ENCODE peak calls at places on chromosomes 6 and 20, in nine cellular contexts. D, R, E, Y, G, Z, H, L and C are unnamed samples.

GRCh38 chr6:47780510-47781356 is 1.1 kb upstream of the OPN5 start:
- DNase-seq in L (peak; percentile 10), D (peak; percentile 67), G (peak; percentile 79), R (peak; percentile 81), Y (no peak), E (peak; percentile 23), H (no peak), Z (peak; percentile 84), C (peak; percentile 58)

GRCh38 chr6:13453771-13454251 is 33.6 kb downstream of the GFOD1 start:
- DNase-seq in G (peak; percentile 85), D (peak; percentile 50), R (peak; percentile 27), E (no peak), H (peak; percentile 28), Z (peak; percentile 54), L (no peak), Y (no peak), C (peak; percentile 80)

GRCh38 chr6:169640347-169640972 is 61.4 kb downstream of the WDR27 start:
- DNase-seq in G (no peak), L (no peak), Z (peak; percentile 75), E (no peak), Y (no peak), D (no peak), H (no peak), R (peak; percentile 52), C (no peak)

GRCh38 chr20:48422242-48422960 is 405.4 kb downstream of the PREX1 start:
- DNase-seq in Y (no peak), G (no peak), H (no peak), R (no peak), Z (no peak), L (no peak), D (no peak), E (no peak), C (no peak)

GRCh38 chr20:51593584-51593983 is 51.1 kb upstream of the NFATC2 start:
- DNase-seq in L (no peak), Y (no peak), R (no peak), E (no peak), G (no peak), D (no peak), H (no peak), Z (no peak), C (no peak)

GRCh38 chr20:59605691-59606364 is 1.5 kb downstream of the PHACTR3 start:
- DNase-seq in Z (no peak), Y (no peak), E (no peak), D (peak; percentile 47), R (no peak), H (no peak), G (no peak), L (no peak), C (no peak)

GRCh38 chr20:63739129-63740069 is at the start of gene SLC2A4RG:
- DNase-seq in R (peak; percentile 72), D (peak; percentile 71), Y (peak; percentile 30), E (peak; percentile 79), L (peak; percentile 49), Z (peak; percentile 92), G (peak; percentile 87), H (peak; percentile 49), C (peak; percentile 28)

GRCh38 chr6:133983099-133983939 is 30.3 kb downstream of the TBPL1 start:
- DNase-seq in D (no peak), H (peak; percentile 6), Y (no peak), G (peak; percentile 50), Z (peak; percentile 68), R (peak; percentile 80), E (no peak), L (peak; percentile 7), C (peak; percentile 86)

GRCh38 chr6:80523531-80523970 is 417.1 kb downstream of the BCKDHB start:
- DNase-seq in H (no peak), L (no peak), E (peak; percentile 7), Y (no peak), D (no peak), Z (peak; percentile 48), R (no peak), G (peak; percentile 26), C (no peak)

GRCh38 chr6:125952764-125953501 is 3.6 kb upstream of the HINT3 start:
- DNase-seq in D (no peak), L (no peak), R (no peak), Y (no peak), Z (peak; percentile 77), H (no peak), E (no peak), G (peak; percentile 66), C (no peak)

GRCh38 chr6:170113141-170113540 is 177.7 kb downstream of the DLL1 start:
- DNase-seq in G (no peak), R (no peak), D (no peak), L (no peak), E (no peak), Z (no peak), H (no peak), Y (no peak), C (no peak)

GRCh38 chr6:163243083-163243482 is 171.4 kb upstream of the QKI start:
- DNase-seq in L (no peak), H (no peak), G (no peak), R (no peak), D (no peak), Z (no peak), Y (peak; percentile 86), E (peak; percentile 38), C (no peak)

GRCh38 chr20:45833883-45834796 is 541 bp downstream of the SNX21 start:
- DNase-seq in E (peak; percentile 80), L (no peak), Z (peak; percentile 82), D (no peak), Y (peak; percentile 27), G (peak; percentile 71), H (peak; percentile 30), R (peak; percentile 73), C (peak; percentile 57)

GRCh38 chr6:17473554-17473953 is 80.2 kb downstream of the CAP2 start:
- DNase-seq in E (peak; percentile 32), Z (no peak), Y (no peak), R (no peak), L (no peak), H (no peak), D (no peak), G (no peak), C (peak; percentile 9)

GRCh38 chr20:52001999-52002666 is 189.4 kb downstream of the ZFP64 start:
- DNase-seq in E (no peak), L (no peak), D (peak; percentile 3), Z (no peak), R (no peak), G (peak; percentile 47), Y (no peak), H (no peak), C (peak; percentile 42)

GRCh38 chr6:20096506-20096905 is 115.8 kb downstream of the MBOAT1 start:
- DNase-seq in R (no peak), H (no peak), D (no peak), Y (peak; percentile 67), E (no peak), L (no peak), Z (no peak), G (no peak), C (no peak)

GRCh38 chr6:158161566-158162254 is 6.4 kb downstream of the SERAC1 start:
- DNase-seq in Y (no peak), G (no peak), L (no peak), H (no peak), Z (peak; percentile 24), R (no peak), D (no peak), E (no peak), C (no peak)

GRCh38 chr6:10809098-10809497 is 29.2 kb downstream of the MAK start:
- DNase-seq in E (no peak), Z (no peak), Y (no peak), H (no peak), R (no peak), L (no peak), D (no peak), G (no peak), C (no peak)

GRCh38 chr6:111661541-111662041 is 55.9 kb upstream of the TRAF3IP2 start:
- DNase-seq in E (no peak), D (no peak), H (no peak), L (no peak), Z (peak; percentile 55), G (no peak), Y (no peak), R (peak; percentile 11), C (no peak)

GRCh38 chr20:7770578-7770977 is 169.7 kb downstream of the HAO1 start:
- DNase-seq in Y (no peak), G (no peak), H (no peak), Z (peak; percentile 8), D (peak; percentile 79), E (peak; percentile 29), L (no peak), R (no peak), C (no peak)

GRCh38 chr20:49792611-49793010 is 20.0 kb upstream of the SLC9A8 start:
- DNase-seq in R (no peak), E (no peak), H (no peak), D (no peak), Z (no peak), Y (no peak), G (no peak), L (no peak), C (no peak)

GRCh38 chr20:52047811-52048302 is 143.7 kb downstream of the ZFP64 start:
- DNase-seq in L (no peak), R (peak; percentile 53), Z (no peak), D (no peak), H (peak; percentile 18), E (peak; percentile 6), Y (no peak), G (no peak), C (peak; percentile 35)

GRCh38 chr6:45420083-45420908 is 42.6 kb upstream of the SUPT3H start:
- DNase-seq in E (no peak), H (peak; percentile 75), Z (peak; percentile 77), L (peak; percentile 48), Y (no peak), R (peak; percentile 72), G (peak; percentile 65), D (no peak), C (no peak)

GRCh38 chr20:22248052-22248667 is 336.2 kb downstream of the FOXA2 start:
- DNase-seq in R (no peak), Z (no peak), Y (no peak), L (no peak), E (no peak), G (no peak), D (no peak), H (no peak), C (peak; percentile 3)

GRCh38 chr6:21024621-21025020 is 490.4 kb downstream of the CDKAL1 start:
- DNase-seq in D (no peak), H (no peak), L (no peak), G (no peak), Y (no peak), Z (no peak), R (peak; percentile 74), E (no peak), C (no peak)

GRCh38 chr6:147150303-147150702 is 53.9 kb upstream of the STXBP5 start:
- DNase-seq in Y (no peak), D (no peak), G (no peak), E (no peak), L (no peak), H (no peak), R (no peak), Z (no peak), C (no peak)

GRCh38 chr6:105359419-105360366 is 43.2 kb downstream of the PREP start:
- DNase-seq in D (no peak), G (peak; percentile 95), Z (peak; percentile 90), R (peak; percentile 91), L (no peak), H (no peak), E (no peak), Y (no peak), C (peak; percentile 63)

GRCh38 chr6:76876922-76877553 is 586.3 kb downstream of the HTR1B start:
- DNase-seq in E (peak; percentile 26), Y (no peak), R (peak; percentile 6), D (peak; percentile 90), L (no peak), G (peak; percentile 81), H (no peak), Z (peak; percentile 1), C (peak; percentile 24)

GRCh38 chr20:40813708-40814327 is 124.8 kb upstream of the MAFB start:
- DNase-seq in G (no peak), E (no peak), Z (no peak), Y (no peak), D (no peak), L (no peak), R (no peak), H (no peak), C (no peak)

GRCh38 chr6:63188828-63189227 is 22.4 kb upstream of the FKBP1C start:
- DNase-seq in L (no peak), Y (no peak), H (no peak), E (no peak), D (no peak), R (no peak), Z (no peak), G (no peak), C (no peak)

GRCh38 chr20:1707588-1708449 is 50.2 kb upstream of the SIRPG start:
- DNase-seq in D (no peak), L (no peak), E (no peak), H (no peak), R (no peak), Z (no peak), Y (no peak), G (no peak), C (no peak)